ENCODE peak calls at places on chromosomes 3 and 15, in nine cellular contexts. C is progenitor cell of endocrine pancreas; M is CD8-positive, alpha-beta T cell; O is activated effector memory CD4-positive, alpha-beta T cell treated with anti-CD3 and anti-CD28 coated beads, Interleukin-2, amount 50 U/mL, for 16 hours; Z is memory B cell; K is suprapubic skin; I is AG10803; L is immature natural killer cell; E is body of pancreas. Y is an unnamed sample.

GRCh38 chr3:31495971-31496370 is 36.8 kb upstream of the STT3B start:
- DNase-seq in L (no peak), C (no peak), O (no peak), M (no peak), E (no peak), I (peak; percentile 49), K (no peak), Z (no peak), Y (no peak)

GRCh38 chr3:126852536-126852935 is 130.4 kb upstream of the PLXNA1 start:
- DNase-seq in M (no peak), O (no peak), K (no peak), L (no peak), E (no peak), I (no peak), C (no peak), Z (no peak), Y (no peak)

GRCh38 chr15:56528136-56528535 is 63.2 kb upstream of the MNS1 start:
- DNase-seq in C (no peak), E (no peak), M (no peak), I (no peak), L (no peak), Z (no peak), K (no peak), O (no peak), Y (no peak)

GRCh38 chr3:149095487-149095886 is 9.2 kb upstream of the HLTF start:
- DNase-seq in C (no peak), I (no peak), E (no peak), Z (no peak), M (no peak), K (no peak), L (no peak), O (no peak), Y (no peak)

GRCh38 chr15:100596792-100597191 is 5.2 kb downstream of the LINS1 start:
- DNase-seq in K (no peak), O (peak; percentile 95), I (no peak), L (peak; percentile 45), Z (no peak), C (no peak), E (no peak), M (peak; percentile 78), Y (peak; percentile 42)

GRCh38 chr3:42572278-42572677 is 9.5 kb downstream of the SEC22C start:
- DNase-seq in Z (no peak), L (no peak), K (no peak), O (peak; percentile 68), I (peak; percentile 24), M (no peak), C (no peak), E (peak; percentile 26), Y (no peak)

GRCh38 chr3:156483961-156484787 is 70.7 kb downstream of the SSR3 start:
- DNase-seq in K (no peak), E (no peak), Z (peak; percentile 20), C (no peak), I (peak; percentile 46), L (peak; percentile 48), O (peak; percentile 75), M (peak; percentile 25), Y (no peak)

GRCh38 chr3:126137490-126138130 is 42.8 kb downstream of the ALDH1L1 start:
- DNase-seq in O (peak; percentile 21), I (no peak), M (no peak), E (peak; percentile 4), C (peak; percentile 5), K (peak; percentile 29), Z (no peak), L (no peak), Y (no peak)

GRCh38 chr3:126351771-126352475 is 5.3 kb downstream of the KLF15 start:
- DNase-seq in M (no peak), L (no peak), E (no peak), O (peak; percentile 61), K (peak; percentile 51), Z (no peak), I (no peak), C (no peak), Y (no peak)

GRCh38 chr3:80227216-80227615 is 459.4 kb upstream of the ROBO1 start:
- DNase-seq in I (no peak), C (no peak), K (no peak), L (no peak), E (no peak), O (no peak), Z (no peak), M (no peak), Y (no peak)

GRCh38 chr3:170470063-170471006 is 51.7 kb downstream of the CLDN11 start:
- DNase-seq in Z (no peak), C (no peak), K (no peak), M (no peak), O (no peak), E (no peak), L (no peak), I (peak; percentile 62), Y (no peak)

GRCh38 chr3:186635532-186635931 is 4.7 kb upstream of the FETUB start:
- DNase-seq in E (no peak), L (no peak), C (no peak), I (no peak), M (no peak), O (no peak), K (no peak), Z (no peak), Y (no peak)

GRCh38 chr15:64911317-64912186 is at the start of gene ANKDD1A:
- DNase-seq in C (peak; percentile 54), O (peak; percentile 81), Z (no peak), L (peak; percentile 34), I (peak; percentile 30), E (peak; percentile 51), K (peak; percentile 79), M (no peak), Y (peak; percentile 46)

GRCh38 chr3:51711352-51712019 is 4.6 kb downstream of the GRM2 start:
- DNase-seq in C (peak; percentile 8), K (no peak), E (peak; percentile 4), L (no peak), M (no peak), O (peak; percentile 54), Z (no peak), I (no peak), Y (no peak)

GRCh38 chr15:38002883-38003477 is 68.5 kb downstream of the TMCO5A start:
- DNase-seq in C (no peak), I (peak; percentile 83), E (peak; percentile 27), M (no peak), K (no peak), O (no peak), Z (peak; percentile 5), L (peak; percentile 1), Y (peak; percentile 68)

GRCh38 chr3:103813955-103814354 is 1379.1 kb downstream of the ZPLD1 start:
- DNase-seq in E (no peak), K (no peak), C (no peak), I (no peak), L (no peak), Z (no peak), M (no peak), O (no peak), Y (no peak)

GRCh38 chr3:122410111-122410510 is 5.8 kb downstream of the WDR5B start:
- DNase-seq in L (no peak), E (no peak), Z (no peak), O (no peak), K (no peak), M (no peak), C (no peak), I (no peak), Y (no peak)

GRCh38 chr3:100002599-100003350 is 111.5 kb downstream of the FILIP1L start:
- DNase-seq in K (no peak), Z (no peak), I (peak; percentile 91), C (no peak), E (peak; percentile 30), M (no peak), O (no peak), L (no peak), Y (no peak)

GRCh38 chr15:28002136-28002861 is 96.8 kb downstream of the OCA2 start:
- DNase-seq in M (no peak), Z (no peak), L (no peak), I (no peak), K (no peak), E (no peak), O (no peak), C (no peak), Y (peak; percentile 22)

GRCh38 chr3:174242311-174243041 is 616.7 kb upstream of the NAALADL2 start:
- DNase-seq in M (no peak), I (peak; percentile 64), O (no peak), Z (no peak), K (no peak), C (no peak), L (no peak), E (no peak), Y (no peak)

GRCh38 chr3:111392911-111393351 is 149.1 kb upstream of the CD96 start:
- DNase-seq in C (no peak), O (peak; percentile 65), E (no peak), L (peak; percentile 74), M (peak; percentile 19), Z (no peak), K (no peak), I (no peak), Y (no peak)

GRCh38 chr15:43896543-43896942 is 69.7 kb downstream of the WDR76 start:
- DNase-seq in E (no peak), C (no peak), I (no peak), Z (no peak), O (no peak), K (no peak), M (no peak), L (no peak), Y (no peak)

GRCh38 chr3:113167929-113168771 is 43.2 kb upstream of the BOC start:
- DNase-seq in Z (no peak), O (no peak), E (no peak), K (peak; percentile 69), C (no peak), I (no peak), L (no peak), M (no peak), Y (no peak)

GRCh38 chr3:122318620-122319019 is 6.4 kb upstream of the CSTA start:
- DNase-seq in C (no peak), K (no peak), O (no peak), I (no peak), Z (no peak), M (no peak), L (no peak), E (no peak), Y (no peak)

GRCh38 chr3:46887980-46888494 is 10.5 kb downstream of the PTH1R start:
- DNase-seq in O (no peak), Z (no peak), M (no peak), C (no peak), I (no peak), K (no peak), E (no peak), L (no peak), Y (no peak)

GRCh38 chr3:11045536-11045935 is 53.0 kb downstream of the SLC6A1 start:
- DNase-seq in M (no peak), L (no peak), K (no peak), C (no peak), E (no peak), I (no peak), Z (no peak), O (no peak), Y (no peak)

GRCh38 chr3:13044496-13045244 is 28.6 kb downstream of the IQSEC1 start:
- DNase-seq in I (no peak), E (no peak), K (no peak), L (no peak), Z (no peak), C (no peak), M (no peak), O (no peak), Y (no peak)

GRCh38 chr3:120137548-120137947 is 43.3 kb upstream of the GSK3B start:
- DNase-seq in L (no peak), O (no peak), C (no peak), K (no peak), I (no peak), E (no peak), Z (no peak), M (no peak), Y (no peak)

GRCh38 chr3:108473711-108474110 is 36.7 kb downstream of the MYH15 start:
- DNase-seq in L (no peak), O (no peak), I (no peak), M (no peak), E (no peak), Z (no peak), C (no peak), K (no peak), Y (no peak)

GRCh38 chr3:66488492-66488891 is 12.3 kb downstream of the LRIG1 start:
- DNase-seq in I (no peak), C (no peak), M (no peak), Z (no peak), O (no peak), E (no peak), L (no peak), K (no peak), Y (no peak)

GRCh38 chr3:179921500-179921899 is 115.2 kb downstream of the PEX5L start:
- DNase-seq in E (no peak), I (no peak), L (no peak), Z (no peak), C (no peak), M (no peak), O (no peak), K (no peak), Y (no peak)